ENCODE peak calls at places on chromosomes 7 and 10, in nine cellular contexts. M is lower leg skin, B is AG09319, G is AG09309, W is MM.1S, Q is breast epithelium, L is psoas muscle, H is glutamatergic neuron, P is esophagus muscularis mucosa. S is an unnamed sample.

GRCh38 chr10:3419719-3420495 is 247.3 kb upstream of the PITRM1 start:
- DNase-seq in M (no peak), W (no peak), P (no peak), Q (no peak), G (no peak), B (no peak), H (no peak), L (no peak), S (no peak)

GRCh38 chr7:107931740-107932515 is 40.9 kb downstream of the DLD start:
- DNase-seq in Q (no peak), H (no peak), P (no peak), G (no peak), B (no peak), M (no peak), W (no peak), L (peak), S (no peak)

GRCh38 chr7:158266817-158267736 is 320.5 kb downstream of the PTPRN2 start:
- DNase-seq in G (no peak), B (no peak), H (peak), W (no peak), L (no peak), Q (no peak), P (no peak), M (no peak), S (no peak)

GRCh38 chr10:33279791-33280190 is 54.7 kb downstream of the NRP1 start:
- DNase-seq in W (no peak), L (no peak), H (no peak), G (no peak), B (no peak), P (no peak), Q (no peak), M (peak), S (no peak)

GRCh38 chr7:47635091-47636090 is 53.5 kb upstream of the TNS3 start:
- DNase-seq in M (peak), W (no peak), B (no peak), P (no peak), Q (peak), L (no peak), H (peak), G (no peak), S (no peak)

GRCh38 chr7:131945948-131946525 is 389.6 kb upstream of the PODXL start:
- DNase-seq in P (no peak), W (no peak), M (no peak), B (no peak), Q (no peak), H (no peak), L (no peak), G (no peak), S (no peak)

GRCh38 chr10:52318136-52318810 is 4.2 kb downstream of the DKK1 start:
- DNase-seq in W (no peak), H (no peak), Q (no peak), B (no peak), P (no peak), G (peak), L (no peak), M (no peak), S (no peak)

GRCh38 chr7:122686360-122686878 is 12.5 kb downstream of the RNF133 start:
- DNase-seq in M (no peak), W (no peak), L (no peak), Q (no peak), G (no peak), P (no peak), H (no peak), B (no peak), S (no peak)

GRCh38 chr10:14329609-14330246 is 996 bp downstream of the FRMD4A start:
- DNase-seq in M (no peak), L (no peak), Q (no peak), G (no peak), H (peak), P (peak), W (no peak), B (no peak), S (no peak)

GRCh38 chr7:100171840-100172239 is 3.4 kb upstream of the GAL3ST4 start:
- DNase-seq in W (no peak), M (no peak), H (no peak), G (no peak), B (no peak), L (no peak), Q (no peak), P (no peak), S (no peak)

GRCh38 chr10:71268751-71269150 is 50.3 kb upstream of the SLC29A3 start:
- DNase-seq in B (no peak), H (no peak), P (no peak), M (no peak), Q (no peak), G (no peak), W (no peak), L (peak), S (no peak)

GRCh38 chr10:31320179-31320597 is 1.2 kb downstream of the ZEB1 start:
- DNase-seq in H (peak), G (no peak), Q (no peak), L (peak), B (no peak), P (no peak), M (peak), W (peak), S (no peak)

GRCh38 chr10:77925795-77926565 is 575 bp downstream of the DLG5 start:
- DNase-seq in L (peak), M (no peak), P (no peak), G (no peak), Q (peak), B (no peak), W (peak), H (peak), S (no peak)

GRCh38 chr7:1853619-1854520 is 183.8 kb downstream of the ELFN1 start:
- DNase-seq in Q (no peak), B (no peak), W (no peak), G (no peak), L (peak), M (no peak), P (no peak), H (peak), S (no peak)

GRCh38 chr7:32890553-32891045 is 961 bp downstream of the KBTBD2 start:
- DNase-seq in B (no peak), W (peak), H (no peak), L (no peak), G (no peak), P (no peak), M (peak), Q (peak), S (no peak)

GRCh38 chr10:131722525-131723264 is 178.1 kb upstream of the PPP2R2D start:
- DNase-seq in H (no peak), B (no peak), M (no peak), W (no peak), Q (no peak), G (no peak), L (no peak), P (no peak), S (no peak)

GRCh38 chr10:119104653-119105024 is 726 bp downstream of the DENND10 start:
- DNase-seq in L (no peak), B (no peak), G (no peak), M (no peak), H (peak), W (no peak), P (no peak), Q (no peak), S (no peak)

GRCh38 chr7:98240961-98241673 is 10.9 kb downstream of the TECPR1 start:
- DNase-seq in B (no peak), Q (no peak), G (no peak), P (no peak), M (no peak), W (peak), L (no peak), H (peak), S (no peak)

GRCh38 chr10:8346861-8347260 is 292.4 kb downstream of the GATA3 start:
- DNase-seq in L (no peak), M (no peak), P (no peak), G (no peak), H (no peak), B (no peak), W (no peak), Q (no peak), S (no peak)

GRCh38 chr7:155809947-155810606 is 2.2 kb downstream of the SHH start:
- DNase-seq in M (no peak), L (no peak), Q (no peak), G (no peak), P (no peak), H (peak), W (no peak), B (no peak), S (no peak)

GRCh38 chr7:141663081-141663510 is 38.9 kb downstream of the DENND11 start:
- DNase-seq in P (no peak), M (no peak), H (no peak), W (no peak), G (no peak), L (no peak), Q (peak), B (no peak), S (no peak)

GRCh38 chr10:78849731-78850130 is 219.0 kb upstream of the ZMIZ1 start:
- DNase-seq in L (no peak), P (no peak), W (no peak), G (no peak), H (no peak), B (no peak), M (no peak), Q (no peak), S (no peak)

GRCh38 chr10:127090135-127090534 is 106.3 kb downstream of the INSYN2A start:
- DNase-seq in G (no peak), Q (no peak), W (no peak), P (no peak), L (no peak), M (no peak), B (no peak), H (no peak), S (no peak)

GRCh38 chr7:107659666-107660065 is 962 bp upstream of the SLC26A4 start:
- DNase-seq in L (no peak), H (no peak), W (no peak), G (peak), Q (no peak), P (no peak), M (no peak), B (no peak), S (peak)

GRCh38 chr7:41628926-41629325 is 74.0 kb downstream of the INHBA start:
- DNase-seq in L (no peak), H (no peak), P (no peak), G (no peak), Q (no peak), W (peak), M (no peak), B (no peak), S (no peak)

GRCh38 chr7:130650616-130651015 is 17.9 kb downstream of the COPG2 start:
- DNase-seq in P (no peak), L (no peak), W (no peak), Q (no peak), H (no peak), B (no peak), G (no peak), M (no peak), S (no peak)

GRCh38 chr10:6049031-6049400 is 13.2 kb downstream of the IL2RA start:
- DNase-seq in G (no peak), W (no peak), M (no peak), H (no peak), Q (no peak), L (no peak), P (peak), B (no peak), S (no peak)

GRCh38 chr10:124646483-124647352 is 97.5 kb downstream of the FAM53B start:
- DNase-seq in P (no peak), M (no peak), L (peak), B (peak), H (no peak), G (peak), Q (no peak), W (no peak), S (peak)

GRCh38 chr7:135493362-135493761 is 16.5 kb downstream of the CNOT4 start:
- DNase-seq in H (no peak), M (no peak), W (no peak), Q (no peak), P (no peak), B (no peak), L (no peak), G (no peak), S (no peak)

GRCh38 chr10:48302515-48303476 is 3.7 kb upstream of the MAPK8 start:
- DNase-seq in Q (no peak), H (no peak), W (peak), B (no peak), P (no peak), M (no peak), G (no peak), L (no peak), S (no peak)

GRCh38 chr10:98295907-98296306 is 27.9 kb upstream of the LOXL4 start:
- DNase-seq in P (no peak), B (no peak), L (no peak), G (peak), W (no peak), H (no peak), Q (peak), M (no peak), S (no peak)

GRCh38 chr10:79320785-79321493 is 26.3 kb upstream of the PPIF start:
- DNase-seq in G (peak), B (peak), H (no peak), W (no peak), L (no peak), M (no peak), P (no peak), Q (no peak), S (no peak)

GRCh38 chr10:62166331-62167154 is 102.1 kb downstream of the RTKN2 start:
- DNase-seq in L (peak), H (no peak), B (peak), M (peak), W (no peak), Q (no peak), G (peak), P (no peak), S (no peak)

GRCh38 chr10:114694735-114695134 is 36.7 kb upstream of the ABLIM1 start:
- DNase-seq in Q (no peak), B (no peak), G (no peak), L (no peak), M (no peak), P (no peak), H (peak), W (peak), S (no peak)

GRCh38 chr10:132408367-132408781 is 11.4 kb downstream of the PWWP2B start:
- DNase-seq in H (no peak), G (no peak), Q (no peak), B (no peak), M (no peak), W (no peak), L (no peak), P (no peak), S (no peak)

GRCh38 chr7:121178452-121178851 is 150.3 kb upstream of the WNT16 start:
- DNase-seq in W (no peak), B (no peak), H (no peak), L (no peak), G (no peak), Q (no peak), P (no peak), M (no peak), S (no peak)

DNA sequence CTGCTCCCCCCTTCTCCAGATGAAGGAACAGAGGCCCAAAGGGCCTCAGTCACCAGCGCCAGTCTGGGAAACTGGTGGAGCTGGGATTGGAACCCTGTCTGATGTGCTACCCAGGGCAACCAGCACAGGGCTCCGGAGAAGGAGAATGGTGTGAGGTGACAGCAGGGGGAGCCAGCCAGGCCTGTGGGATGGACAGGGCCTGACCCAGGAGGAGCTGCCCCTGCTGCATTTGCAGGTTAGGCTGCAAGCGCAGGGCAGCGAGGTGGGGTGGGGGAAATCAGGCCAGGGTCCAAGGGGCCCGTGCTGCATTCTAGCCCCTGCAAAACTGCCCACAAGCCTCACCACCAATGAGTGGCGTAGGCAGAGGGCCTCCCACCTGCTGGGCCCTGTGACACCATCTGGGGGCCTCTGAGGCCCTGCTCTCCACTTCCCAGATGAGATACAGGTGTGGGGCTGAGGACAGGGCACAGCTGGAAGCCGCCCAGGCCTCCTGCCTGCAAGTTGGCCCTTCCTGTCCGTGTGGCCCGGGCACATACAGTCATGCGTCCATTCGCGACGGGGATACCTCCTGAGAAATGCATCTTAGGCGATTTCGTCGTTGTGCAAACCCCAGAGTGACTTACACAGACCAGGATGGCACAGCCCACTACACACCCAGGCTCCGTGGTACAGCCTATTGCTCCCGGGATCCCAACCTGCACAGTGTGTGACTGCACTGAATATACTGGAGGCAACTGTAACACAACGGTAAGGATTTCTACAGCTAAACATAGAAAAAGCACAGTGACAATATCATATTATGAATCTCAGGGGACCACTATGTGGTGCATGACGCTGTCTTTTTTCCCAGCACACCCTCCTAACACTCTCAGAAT is 45.2 kb downstream of the RASGEF1A start:
- DNase-seq in L (peak), H (peak), G (no peak), W (no peak), P (no peak), Q (no peak), B (no peak), M (no peak), S (no peak)
- TF ChIP-seq CTCF in L (no peak), H (no peak), G (no peak), W (no peak), P (no peak), Q (no peak), B (no peak), M (no peak), S (peak)

GRCh38 chr7:27133409-27134157 is 3.0 kb upstream of the HOXA4 start:
- DNase-seq in M (no peak), L (no peak), W (no peak), H (no peak), G (no peak), B (no peak), P (no peak), Q (peak), S (no peak)
- TF ChIP-seq CTCF in M (no peak), L (no peak), W (no peak), H (no peak), G (no peak), B (no peak), P (no peak), Q (no peak), S (no peak)

GRCh38 chr7:28986028-28986427 is 27.9 kb upstream of the TRIL start:
- DNase-seq in L (no peak), W (no peak), Q (peak), H (no peak), P (peak), B (no peak), M (no peak), G (no peak), S (no peak)

GRCh38 chr7:28986723-28987122 is 28.6 kb upstream of the TRIL start:
- DNase-seq in G (peak), H (no peak), P (peak), B (peak), L (no peak), Q (no peak), M (peak), W (no peak), S (peak)

GRCh38 chr7:28983396-28984190 is 25.5 kb upstream of the TRIL start:
- DNase-seq in L (no peak), M (no peak), Q (no peak), W (no peak), B (no peak), G (no peak), H (no peak), P (peak), S (no peak)

GRCh38 chr7:28984219-28984618 is 26.1 kb upstream of the TRIL start:
- DNase-seq in P (peak), M (no peak), H (no peak), B (no peak), L (no peak), Q (no peak), W (no peak), G (no peak), S (no peak)

DNA sequence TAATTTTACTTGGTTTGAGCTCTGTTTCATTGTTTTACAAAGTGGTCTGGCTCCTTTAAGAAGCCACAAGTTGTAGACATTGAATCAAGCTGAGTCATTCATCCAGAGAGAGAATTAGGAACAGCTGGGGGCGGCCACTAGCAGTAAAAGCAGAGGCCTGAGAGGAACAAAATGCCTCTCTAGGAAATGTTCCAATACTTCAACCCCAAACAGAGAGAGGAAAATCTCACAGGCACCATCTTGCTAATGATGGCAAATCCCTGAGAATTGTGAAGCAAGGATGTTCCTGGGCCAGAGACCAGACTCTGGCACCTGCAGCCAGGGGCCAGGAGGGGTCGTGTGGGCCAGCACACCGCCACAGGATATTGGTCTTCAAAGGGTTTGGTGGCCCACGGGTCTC is 26.5 kb upstream of the TRIL start:
- DNase-seq in L (peak), P (peak), G (peak), H (no peak), M (peak), Q (peak), B (peak), W (no peak), S (peak)
- TF ChIP-seq CTCF in L (no peak), P (no peak), G (no peak), H (no peak), M (no peak), Q (no peak), B (no peak), W (no peak), S (no peak)

GRCh38 chr7:51352174-51353145 is 35.9 kb upstream of the COBL start:
- DNase-seq in B (no peak), P (no peak), G (no peak), H (no peak), M (no peak), W (no peak), Q (no peak), L (no peak), S (no peak)
- TF ChIP-seq CTCF in B (no peak), P (no peak), G (no peak), H (peak), M (no peak), W (no peak), Q (no peak), L (no peak), S (no peak)

S was measured in retinal pigment epithelial cell.